ENCODE peak calls at places on chromosome 7, in four cellular contexts. One of them, this sample, is unnamed.

GRCh38 chr7:145978769-145979168 is 137.8 kb upstream of the CNTNAP2 start:
- DNase-seq in gastrocnemius medialis: no peak
- DNase-seq in B cell: no peak
- DNase-seq in EL: no peak
- DNase-seq in this sample: no peak

GRCh38 chr7:35991511-35992232 is 161.4 kb upstream of the EEPD1 start:
- DNase-seq in B cell: no peak
- DNase-seq in EL: no peak
- DNase-seq in gastrocnemius medialis: no peak
- DNase-seq in this sample: no peak

GRCh38 chr7:155774947-155775346 is 37.3 kb downstream of the SHH start:
- DNase-seq in EL: no peak
- DNase-seq in B cell: no peak
- DNase-seq in gastrocnemius medialis: no peak
- DNase-seq in this sample: no peak

GRCh38 chr7:50640779-50641178 is 75.6 kb upstream of the DDC start:
- DNase-seq in EL: no peak
- DNase-seq in B cell: no peak
- DNase-seq in gastrocnemius medialis: no peak
- DNase-seq in this sample: no peak

GRCh38 chr7:130278892-130279690 is 12.4 kb downstream of the CPA2 start:
- DNase-seq in B cell: no peak
- DNase-seq in EL: peak
- DNase-seq in gastrocnemius medialis: no peak
- DNase-seq in this sample: no peak

GRCh38 chr7:117808273-117808868 is 64.9 kb downstream of the CTTNBP2 start:
- DNase-seq in gastrocnemius medialis: no peak
- DNase-seq in EL: no peak
- DNase-seq in B cell: no peak
- DNase-seq in this sample: no peak

GRCh38 chr7:74092964-74093339 is 9.3 kb downstream of the LIMK1 start:
- DNase-seq in EL: no peak
- DNase-seq in B cell: peak
- DNase-seq in gastrocnemius medialis: peak
- DNase-seq in this sample: no peak

GRCh38 chr7:148116954-148117353 is 473.6 kb upstream of the C7orf33 start:
- DNase-seq in EL: peak
- DNase-seq in gastrocnemius medialis: no peak
- DNase-seq in B cell: no peak
- DNase-seq in this sample: no peak

GRCh38 chr7:158102897-158103296 is 484.7 kb downstream of the PTPRN2 start:
- DNase-seq in gastrocnemius medialis: no peak
- DNase-seq in B cell: no peak
- DNase-seq in EL: no peak
- DNase-seq in this sample: no peak

GRCh38 chr7:111730476-111731300 is 168.4 kb upstream of the IMMP2L start:
- DNase-seq in gastrocnemius medialis: no peak
- DNase-seq in EL: peak
- DNase-seq in B cell: no peak
- DNase-seq in this sample: no peak

GRCh38 chr7:80018941-80019808 is 115.5 kb upstream of the GNAI1 start:
- DNase-seq in B cell: peak
- DNase-seq in EL: peak
- DNase-seq in gastrocnemius medialis: no peak
- DNase-seq in this sample: no peak

GRCh38 chr7:30974605-30975256 is 11.0 kb downstream of the GHRHR start:
- DNase-seq in gastrocnemius medialis: no peak
- DNase-seq in EL: peak
- DNase-seq in B cell: peak
- DNase-seq in this sample: peak

GRCh38 chr7:63521-64021 is 128.8 kb upstream of the FAM20C start:
- DNase-seq in B cell: no peak
- DNase-seq in EL: no peak
- DNase-seq in gastrocnemius medialis: no peak
- DNase-seq in this sample: peak

GRCh38 chr7:47812460-47813136 is 135.7 kb downstream of the PKD1L1 start:
- DNase-seq in gastrocnemius medialis: no peak
- DNase-seq in B cell: no peak
- DNase-seq in EL: no peak
- DNase-seq in this sample: no peak

GRCh38 chr7:1446611-1447032 is 12.6 kb downstream of the MICALL2 start:
- DNase-seq in gastrocnemius medialis: no peak
- DNase-seq in EL: no peak
- DNase-seq in B cell: no peak
- DNase-seq in this sample: no peak

GRCh38 chr7:26083113-26083512 is 68.9 kb upstream of the NFE2L3 start:
- DNase-seq in gastrocnemius medialis: no peak
- DNase-seq in B cell: no peak
- DNase-seq in EL: no peak
- DNase-seq in this sample: no peak

GRCh38 chr7:77729574-77730348 is 33.5 kb downstream of the RSBN1L start:
- DNase-seq in B cell: no peak
- DNase-seq in EL: peak
- DNase-seq in gastrocnemius medialis: no peak
- DNase-seq in this sample: no peak

GRCh38 chr7:148944935-148945934 is 61.1 kb upstream of the EZH2 start:
- DNase-seq in B cell: peak
- DNase-seq in gastrocnemius medialis: no peak
- DNase-seq in EL: peak
- DNase-seq in this sample: no peak

GRCh38 chr7:36348256-36348655 is 41.4 kb upstream of the ANLN start:
- DNase-seq in B cell: no peak
- DNase-seq in gastrocnemius medialis: no peak
- DNase-seq in EL: peak
- DNase-seq in this sample: no peak

GRCh38 chr7:87495366-87495765 is 19.9 kb upstream of the ABCB4 start:
- DNase-seq in gastrocnemius medialis: no peak
- DNase-seq in B cell: no peak
- DNase-seq in EL: no peak
- DNase-seq in this sample: no peak

GRCh38 chr7:149196151-149196704 is 882 bp downstream of the ZNF282 start:
- DNase-seq in B cell: peak
- DNase-seq in gastrocnemius medialis: no peak
- DNase-seq in EL: peak
- DNase-seq in this sample: no peak

GRCh38 chr7:24981544-24981951 is 1.6 kb upstream of the OSBPL3 start:
- DNase-seq in gastrocnemius medialis: peak
- DNase-seq in B cell: peak
- DNase-seq in EL: peak
- DNase-seq in this sample: peak

GRCh38 chr7:12067156-12067831 is 143.8 kb upstream of the TMEM106B start:
- DNase-seq in EL: peak
- DNase-seq in B cell: peak
- DNase-seq in gastrocnemius medialis: no peak
- DNase-seq in this sample: peak

GRCh38 chr7:80533287-80533686 is 21.4 kb upstream of the GNAT3 start:
- DNase-seq in B cell: no peak
- DNase-seq in gastrocnemius medialis: no peak
- DNase-seq in EL: peak
- DNase-seq in this sample: no peak

GRCh38 chr7:46011059-46011458 is 90.0 kb upstream of the IGFBP3 start:
- DNase-seq in gastrocnemius medialis: no peak
- DNase-seq in B cell: no peak
- DNase-seq in EL: no peak
- DNase-seq in this sample: no peak

GRCh38 chr7:36348771-36349170 is 40.9 kb upstream of the ANLN start:
- DNase-seq in B cell: no peak
- DNase-seq in EL: no peak
- DNase-seq in gastrocnemius medialis: no peak
- DNase-seq in this sample: no peak

GRCh38 chr7:46168671-46169383 is 247.8 kb upstream of the IGFBP3 start:
- DNase-seq in gastrocnemius medialis: no peak
- DNase-seq in B cell: no peak
- DNase-seq in EL: no peak
- DNase-seq in this sample: no peak

GRCh38 chr7:155259791-155260497 is 37.7 kb upstream of the INSIG1 start:
- DNase-seq in gastrocnemius medialis: no peak
- DNase-seq in B cell: no peak
- DNase-seq in EL: no peak
- DNase-seq in this sample: no peak

This sample was measured in omental fat pad.